ENCODE peak calls at places on chromosome 12, in eight cellular contexts. W is CD4-positive, alpha-beta memory T cell; C is transverse colon; X is naive thymus-derived CD4-positive, alpha-beta T cell; K is right atrium auricular region; Q is heart left ventricle; B is spleen; J is small intestine. D is an unnamed sample.

GRCh38 chr12:4794503-4794902 is 74.3 kb downstream of the GALNT8 start:
- DNase-seq in X (no peak), B (no peak), C (no peak), J (no peak), K (no peak), Q (no peak), W (no peak), D (no peak)

GRCh38 chr12:8603858-8604257 is 8.8 kb downstream of the AICDA start:
- DNase-seq in W (no peak), B (no peak), X (no peak), C (no peak), J (no peak), Q (no peak), K (no peak), D (no peak)

GRCh38 chr12:6570264-6570887 is 2.3 kb upstream of the NOP2 start:
- DNase-seq in C (peak), X (no peak), K (no peak), J (peak), B (peak), W (peak), Q (no peak), D (no peak)

GRCh38 chr12:62194616-62195015 is 65.6 kb upstream of the USP15 start:
- DNase-seq in C (no peak), J (no peak), B (no peak), X (no peak), W (no peak), Q (no peak), K (no peak), D (no peak)

GRCh38 chr12:113889806-113890581 is 76.1 kb downstream of the RBM19 start:
- DNase-seq in X (no peak), Q (no peak), J (no peak), K (no peak), B (no peak), C (no peak), W (no peak), D (no peak)

GRCh38 chr12:13454991-13455696 is 258.6 kb downstream of the EMP1 start:
- DNase-seq in B (no peak), Q (no peak), K (no peak), J (no peak), C (no peak), W (no peak), X (no peak), D (no peak)

GRCh38 chr12:79558924-79559469 is 131.8 kb downstream of the PAWR start:
- DNase-seq in K (no peak), Q (no peak), C (no peak), J (peak), B (no peak), W (no peak), X (no peak), D (no peak)

GRCh38 chr12:53726342-53726741 is 910 bp downstream of the CALCOCO1 start:
- DNase-seq in C (no peak), W (no peak), B (peak), Q (no peak), J (peak), K (no peak), X (no peak), D (no peak)

GRCh38 chr12:80176706-80177105 is 77.4 kb downstream of the OTOGL start:
- DNase-seq in J (no peak), W (no peak), B (no peak), C (no peak), K (no peak), Q (no peak), X (no peak), D (no peak)

GRCh38 chr12:54016478-54016964 is 7.7 kb downstream of the HOXC8 start:
- DNase-seq in K (no peak), J (peak), W (no peak), B (no peak), Q (no peak), C (no peak), X (no peak), D (no peak)

GRCh38 chr12:48390026-48390425 is 39.3 kb upstream of the ZNF641 start:
- DNase-seq in X (no peak), Q (no peak), K (no peak), J (no peak), B (no peak), W (no peak), C (no peak), D (peak)

GRCh38 chr12:10070380-10070779 is 28.4 kb downstream of the CLEC1A start:
- DNase-seq in K (no peak), X (no peak), J (no peak), Q (no peak), W (no peak), B (no peak), C (no peak), D (no peak)

GRCh38 chr12:94566345-94566744 is 84.0 kb downstream of the TMCC3 start:
- DNase-seq in C (no peak), K (no peak), X (no peak), W (no peak), B (no peak), Q (no peak), J (no peak), D (no peak)

GRCh38 chr12:94571556-94571955 is 78.8 kb downstream of the TMCC3 start:
- DNase-seq in C (peak), Q (peak), W (no peak), B (no peak), X (no peak), K (no peak), J (peak), D (no peak)

GRCh38 chr12:94567784-94568183 is 82.6 kb downstream of the TMCC3 start:
- DNase-seq in C (no peak), W (no peak), K (no peak), B (no peak), J (no peak), X (no peak), Q (no peak), D (no peak)

GRCh38 chr12:94565683-94566082 is 84.7 kb downstream of the TMCC3 start:
- DNase-seq in X (no peak), J (no peak), B (no peak), K (no peak), C (no peak), W (no peak), Q (no peak), D (no peak)

GRCh38 chr12:94570161-94570560 is 80.2 kb downstream of the TMCC3 start:
- DNase-seq in C (no peak), W (no peak), K (no peak), J (peak), B (no peak), Q (no peak), X (no peak), D (no peak)
- H3K27ac ChIP-seq in C (no peak), W (no peak), K (no peak), J (no peak), B (no peak), Q (no peak), X (no peak), D (no peak)

GRCh38 chr12:50611021-50611420 is 106.2 kb downstream of the DIP2B start:
- DNase-seq in C (no peak), Q (no peak), B (no peak), K (no peak), X (no peak), J (no peak), W (no peak), D (no peak)

GRCh38 chr12:50613463-50613862 is 108.7 kb downstream of the DIP2B start:
- DNase-seq in W (no peak), B (no peak), X (no peak), Q (no peak), C (no peak), K (no peak), J (no peak), D (no peak)

GRCh38 chr12:50610171-50610570 is 105.4 kb downstream of the DIP2B start:
- DNase-seq in C (no peak), J (no peak), B (no peak), K (no peak), X (no peak), W (no peak), Q (no peak), D (no peak)

GRCh38 chr12:50614167-50614762 is 109.5 kb downstream of the DIP2B start:
- DNase-seq in C (no peak), Q (no peak), X (no peak), B (no peak), J (no peak), W (no peak), K (no peak), D (no peak)

GRCh38 chr12:50612882-50613281 is 108.1 kb downstream of the DIP2B start:
- DNase-seq in B (no peak), J (no peak), C (no peak), Q (no peak), K (no peak), W (no peak), X (no peak), D (no peak)
- H3K27ac ChIP-seq in B (no peak), J (peak), C (no peak), Q (no peak), K (no peak), W (no peak), X (no peak), D (no peak)

GRCh38 chr12:27245039-27245438 is 953 bp downstream of the STK38L start:
- DNase-seq in C (no peak), B (no peak), J (no peak), X (no peak), K (no peak), Q (no peak), W (no peak), D (no peak)
- H3K27ac ChIP-seq in C (peak), B (peak), J (no peak), X (peak), K (peak), Q (peak), W (peak), D (peak)

DNA sequence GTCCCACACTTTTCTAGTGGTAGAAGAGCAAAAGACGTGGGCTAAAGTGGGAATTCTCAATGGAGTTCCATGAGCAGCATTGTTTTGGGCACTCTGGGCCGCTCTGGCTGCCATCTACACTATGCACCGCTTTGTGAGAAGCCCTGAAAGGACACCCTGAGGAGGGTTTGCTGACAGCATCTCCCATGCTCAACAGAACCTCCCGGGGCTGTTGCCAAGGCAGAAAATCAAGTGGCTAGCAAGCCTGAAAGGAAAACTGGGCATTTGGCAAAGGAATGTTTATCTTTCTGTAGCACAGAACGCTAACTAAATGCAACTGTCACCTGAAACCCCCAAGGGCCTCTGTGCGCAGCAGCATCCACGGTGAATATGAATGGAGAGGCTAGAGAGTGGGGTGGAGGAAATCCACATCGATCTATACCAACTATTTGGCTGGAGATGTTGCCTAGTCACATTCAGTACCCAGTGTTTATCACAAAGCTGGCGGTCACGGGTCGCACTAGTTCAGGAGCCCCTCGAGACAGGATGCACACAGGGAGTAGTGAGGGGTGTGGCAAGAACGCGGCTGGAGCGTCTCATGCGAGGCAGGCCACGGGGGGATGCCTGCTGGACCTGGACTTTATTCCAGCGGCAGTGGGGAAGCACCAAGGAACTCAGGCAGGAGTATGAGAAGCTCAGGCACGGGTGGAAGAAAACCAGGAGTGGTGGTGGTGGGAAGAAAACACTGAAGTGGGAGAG is 14.2 kb downstream of the APPL2 start:
- DNase-seq in W (no peak), J (no peak), C (no peak), X (no peak), K (no peak), B (no peak), Q (no peak), D (no peak)
- H3K27ac ChIP-seq in W (no peak), J (peak), C (no peak), X (no peak), K (no peak), B (no peak), Q (peak), D (no peak)

GRCh38 chr12:65838330-65838976 is 14.2 kb downstream of the HMGA2 start:
- DNase-seq in J (no peak), X (no peak), C (no peak), B (no peak), Q (no peak), W (no peak), K (no peak), D (no peak)
- H3K27ac ChIP-seq in J (no peak), X (no peak), C (no peak), B (no peak), Q (no peak), W (no peak), K (no peak), D (no peak)

GRCh38 chr12:89157413-89157812 is 194.9 kb downstream of the DUSP6 start:
- DNase-seq in Q (no peak), J (peak), C (no peak), K (no peak), W (no peak), B (no peak), X (no peak), D (no peak)
- H3K27ac ChIP-seq in Q (no peak), J (no peak), C (no peak), K (no peak), W (no peak), B (peak), X (no peak), D (no peak)

DNA sequence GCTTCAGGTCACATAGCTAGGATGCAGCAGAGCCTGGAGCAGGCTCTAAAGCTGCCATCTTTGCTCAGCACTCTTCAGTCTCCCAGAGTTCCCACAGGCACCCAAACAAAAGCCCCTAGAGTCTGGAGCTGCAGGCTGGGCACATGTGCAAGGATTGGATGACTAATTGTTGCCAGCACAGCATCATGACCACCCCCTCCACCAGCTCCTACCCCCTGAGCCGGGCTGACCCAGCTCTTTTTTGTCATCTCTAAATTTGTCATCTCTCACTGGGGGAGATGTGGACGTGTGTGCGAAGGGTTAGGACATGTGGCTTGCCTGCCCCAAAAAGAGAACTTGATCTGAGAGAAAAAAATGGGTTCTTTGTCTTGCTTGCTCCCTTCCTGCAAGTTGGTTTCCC is 4.3 kb upstream of the MMP19 start:
- DNase-seq in K (peak), B (no peak), Q (no peak), W (no peak), X (no peak), J (no peak), C (no peak), D (peak)
- H3K27ac ChIP-seq in K (peak), B (peak), Q (peak), W (no peak), X (no peak), J (no peak), C (peak), D (peak)

GRCh38 chr12:955923-956322 is 6.4 kb upstream of the RAD52 start:
- DNase-seq in B (no peak), X (no peak), W (no peak), J (no peak), K (no peak), Q (no peak), C (no peak), D (no peak)

GRCh38 chr12:951166-951565 is 1.7 kb upstream of the RAD52 start:
- DNase-seq in B (no peak), W (no peak), J (peak), X (no peak), C (peak), K (no peak), Q (no peak), D (no peak)

GRCh38 chr12:954736-955135 is 5.2 kb upstream of the RAD52 start:
- DNase-seq in C (no peak), W (no peak), B (no peak), Q (no peak), J (no peak), X (no peak), K (no peak), D (no peak)

GRCh38 chr12:949337-950099 is at the start of gene RAD52:
- DNase-seq in X (peak), J (peak), Q (peak), C (peak), K (peak), B (peak), W (peak), D (peak)

DNA sequence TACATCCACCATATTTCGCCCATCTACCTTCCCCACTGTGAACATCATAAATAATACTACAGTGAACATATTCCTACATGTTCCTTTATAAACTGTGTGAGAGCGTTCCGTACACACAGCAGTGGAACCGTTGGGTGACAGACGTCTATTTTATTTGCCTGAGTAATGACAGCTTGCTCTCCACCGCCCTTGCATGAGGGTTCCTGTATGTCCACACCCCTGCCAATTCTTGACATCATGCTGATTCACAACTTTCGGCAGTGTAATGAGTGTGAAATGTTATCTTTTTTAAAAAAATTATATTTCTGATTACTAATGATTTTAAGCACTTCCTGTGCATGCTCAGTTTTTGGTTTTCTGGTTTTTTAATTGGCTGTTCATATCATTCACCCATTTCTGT is 4.3 kb upstream of the RAD52 start:
- DNase-seq in B (no peak), Q (no peak), K (no peak), C (no peak), W (no peak), X (no peak), J (no peak), D (no peak)
- H3K27ac ChIP-seq in B (no peak), Q (no peak), K (no peak), C (no peak), W (no peak), X (no peak), J (no peak), D (no peak)

GRCh38 chr12:65829716-65830115 is 5.4 kb downstream of the HMGA2 start:
- DNase-seq in J (no peak), W (no peak), B (no peak), K (no peak), Q (no peak), X (no peak), C (no peak), D (no peak)
- H3K27ac ChIP-seq in J (no peak), W (no peak), B (no peak), K (no peak), Q (no peak), X (no peak), C (no peak), D (no peak)

DNA sequence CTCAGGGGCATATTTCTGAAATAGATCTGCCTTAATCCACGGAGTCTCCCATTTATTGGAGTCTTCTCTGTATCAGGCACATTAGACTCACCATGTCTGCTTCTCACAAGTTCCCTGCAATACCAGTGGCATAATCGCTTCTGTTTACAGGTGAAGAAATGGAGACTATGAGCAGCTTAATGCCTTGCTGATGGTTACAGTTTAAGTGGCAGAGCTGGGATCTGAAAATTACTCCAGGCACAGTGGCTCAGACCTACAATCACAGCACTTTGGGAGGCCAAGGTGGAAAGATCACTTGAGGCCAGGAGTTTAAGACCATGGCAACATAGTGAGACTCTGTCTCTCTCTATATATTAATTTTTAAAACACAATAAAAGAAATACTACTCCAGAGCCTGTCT is 7.3 kb upstream of the RIC8B start:
- DNase-seq in J (no peak), Q (no peak), B (no peak), W (no peak), C (no peak), K (no peak), X (no peak), D (no peak)
- H3K27ac ChIP-seq in J (no peak), Q (no peak), B (no peak), W (no peak), C (no peak), K (peak), X (no peak), D (no peak)